ENCODE peak calls at places on chromosomes 11 and 22, in four cellular contexts. W is IMR-90, U is K562, J is H1. M is an unnamed sample.
A peak's percentile ranks its signal among the peaks of the same experiment; 100 is the strongest.

GRCh38 chr22:45903355-45904149 is 73.4 kb downstream of the WNT7B start:
- DNase-seq in U (no peak), J (no peak), W (peak; percentile 69), M (no peak)

GRCh38 chr11:124463990-124464389 is 18.5 kb upstream of the OR8B8 start:
- DNase-seq in J (no peak), U (no peak), W (no peak), M (no peak)

GRCh38 chr11:61384271-61385242 is 7.8 kb upstream of the TMEM216 start:
- DNase-seq in W (peak; percentile 42), J (no peak), U (peak; percentile 43), M (no peak)

GRCh38 chr11:16000065-16000464 is 356.3 kb downstream of the SOX6 start:
- DNase-seq in J (no peak), U (no peak), W (peak; percentile 86), M (no peak)

GRCh38 chr22:22870577-22871398 is 16.8 kb upstream of the IGLL5 start:
- DNase-seq in W (no peak), U (peak; percentile 53), J (no peak), M (no peak)

GRCh38 chr11:110098645-110099044 is 5.5 kb downstream of the ZC3H12C start:
- DNase-seq in W (peak; percentile 13), U (no peak), J (no peak), M (no peak)

GRCh38 chr11:6932150-6932549 is 5.9 kb downstream of the ZNF215 start:
- DNase-seq in J (no peak), U (no peak), W (no peak), M (no peak)

GRCh38 chr11:57240757-57241156 is 3.7 kb upstream of the APLNR start:
- DNase-seq in U (no peak), W (no peak), J (no peak), M (no peak)

GRCh38 chr11:74672956-74673895 is 58.0 kb downstream of the CHRDL2 start:
- DNase-seq in W (peak; percentile 100), J (no peak), U (peak; percentile 32), M (no peak)

GRCh38 chr22:45502215-45503070 is at the start of gene FBLN1:
- DNase-seq in W (no peak), U (peak; percentile 43), J (no peak), M (no peak)

GRCh38 chr11:120137611-120138521 is at the start of gene TRIM29:
- DNase-seq in U (peak; percentile 20), W (no peak), J (no peak), M (no peak)

DNA sequence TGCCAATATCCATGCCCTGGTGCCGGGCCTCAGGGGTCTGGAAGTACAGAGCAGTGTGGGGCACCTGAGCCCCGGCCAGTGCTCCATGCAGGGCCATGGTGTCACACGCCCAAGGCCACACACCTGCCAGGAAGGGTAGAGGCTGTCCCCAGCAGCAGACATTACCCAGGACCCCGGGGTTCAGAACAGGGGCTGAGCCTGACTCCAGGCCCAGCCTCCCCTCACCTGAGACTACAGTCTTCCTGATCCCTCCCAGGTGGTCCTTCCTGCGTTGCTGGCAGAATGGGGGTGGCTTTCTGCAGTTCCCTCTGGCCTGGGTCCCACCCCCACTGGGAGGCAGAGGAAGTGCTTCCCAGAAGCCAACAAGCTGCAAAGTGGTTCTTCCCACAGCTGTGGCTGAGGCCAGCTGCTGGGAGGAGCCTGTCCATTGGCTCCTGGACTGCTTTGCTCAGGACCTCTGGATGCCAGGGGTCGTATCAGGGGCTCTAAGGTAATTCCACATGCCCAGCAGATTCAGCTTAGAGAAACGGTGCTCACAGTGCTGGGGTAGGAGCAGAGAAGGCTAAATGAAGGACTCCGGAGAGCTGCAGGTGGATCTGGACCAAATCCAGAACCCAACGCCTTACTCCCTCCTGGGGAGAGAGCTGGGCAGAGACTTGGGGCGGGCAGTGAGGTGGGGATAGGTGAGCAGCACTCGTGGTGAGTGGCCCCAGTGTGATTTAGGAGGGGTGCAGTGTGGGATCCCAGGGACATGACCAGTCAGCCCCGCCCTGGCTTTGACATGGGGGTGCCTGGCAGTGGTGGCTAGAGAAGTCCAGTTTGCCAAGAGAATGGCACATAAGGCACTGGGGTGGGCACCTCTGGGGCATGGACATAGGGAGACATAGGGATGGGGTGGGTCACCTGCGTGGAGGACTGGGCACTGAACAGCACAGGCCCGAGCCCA is 12.6 kb downstream of the TCIRG1 start:
- DNase-seq in W (no peak), J (no peak), U (no peak), M (no peak)
- TF ChIP-seq CHD1 in W (no peak), J (no peak), U (no peak), M (no peak)

GRCh38 chr11:8913961-8914660 is 3.1 kb downstream of the AKIP1 start:
- DNase-seq in W (peak; percentile 39), J (no peak), U (peak; percentile 32), M (no peak)

GRCh38 chr11:8910662-8911039 is 338 bp upstream of the AKIP1 start:
- DNase-seq in J (no peak), W (no peak), U (no peak), M (no peak)

GRCh38 chr11:8911040-8911823 is at the start of gene AKIP1:
- DNase-seq in J (peak; percentile 94), W (peak; percentile 94), U (peak; percentile 97), M (peak; percentile 65)

GRCh38 chr11:8917157-8917820 is 6.3 kb downstream of the AKIP1 start:
- DNase-seq in U (no peak), W (peak; percentile 93), J (no peak), M (no peak)

GRCh38 chr11:8914661-8915018 is 3.7 kb downstream of the AKIP1 start:
- DNase-seq in J (no peak), U (no peak), W (no peak), M (no peak)
- TF ChIP-seq CHD1 in J (no peak), U (no peak), W (no peak), M (no peak)

GRCh38 chr11:92830382-92831148 is 138.9 kb upstream of the MTNR1B start:
- DNase-seq in W (no peak), J (no peak), U (no peak), M (no peak)
- TF ChIP-seq CHD1 in W (no peak), J (no peak), U (no peak), M (no peak)

DNA sequence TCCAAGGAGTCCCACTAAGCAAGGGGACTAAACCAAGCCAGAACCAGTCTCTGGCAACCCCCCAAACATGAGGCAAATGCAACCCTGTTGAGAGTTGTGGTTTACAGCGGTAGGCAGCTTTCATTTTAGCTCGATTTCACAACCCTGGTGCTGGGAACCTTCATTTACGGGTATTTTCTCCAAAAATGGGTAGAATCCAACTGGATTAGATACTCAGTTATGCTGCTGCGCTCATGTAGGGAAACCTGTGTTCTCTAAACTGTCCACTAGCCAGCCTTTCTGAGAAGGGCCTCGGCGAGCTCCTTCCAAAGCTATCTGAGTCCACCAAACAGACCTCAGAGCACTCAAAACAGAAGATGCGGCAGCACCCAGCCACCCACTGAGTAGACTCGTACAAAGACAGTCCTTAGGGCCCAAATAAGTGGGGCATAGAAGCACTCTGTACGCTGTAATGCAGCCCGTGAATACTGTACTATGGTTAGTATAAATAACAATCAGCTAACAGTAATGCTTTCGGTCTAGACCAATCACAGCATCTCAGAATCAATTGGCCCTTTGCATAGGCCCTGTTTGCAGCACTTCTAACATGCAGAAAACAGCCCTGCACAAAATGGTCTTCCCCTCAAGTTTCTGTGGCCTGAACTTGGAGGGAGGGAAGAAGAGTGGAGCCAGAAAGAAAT is 104.7 kb downstream of the ETS1 start:
- DNase-seq in J (no peak), U (no peak), W (peak; percentile 46), M (no peak)
- TF ChIP-seq CHD1 in J (no peak), U (no peak), W (no peak), M (no peak)

GRCh38 chr22:29216873-29217666 is 11.4 kb downstream of the EMID1 start:
- DNase-seq in J (no peak), W (peak; percentile 78), U (no peak), M (no peak)
- TF ChIP-seq CHD1 in J (no peak), W (no peak), U (no peak), M (no peak)

DNA sequence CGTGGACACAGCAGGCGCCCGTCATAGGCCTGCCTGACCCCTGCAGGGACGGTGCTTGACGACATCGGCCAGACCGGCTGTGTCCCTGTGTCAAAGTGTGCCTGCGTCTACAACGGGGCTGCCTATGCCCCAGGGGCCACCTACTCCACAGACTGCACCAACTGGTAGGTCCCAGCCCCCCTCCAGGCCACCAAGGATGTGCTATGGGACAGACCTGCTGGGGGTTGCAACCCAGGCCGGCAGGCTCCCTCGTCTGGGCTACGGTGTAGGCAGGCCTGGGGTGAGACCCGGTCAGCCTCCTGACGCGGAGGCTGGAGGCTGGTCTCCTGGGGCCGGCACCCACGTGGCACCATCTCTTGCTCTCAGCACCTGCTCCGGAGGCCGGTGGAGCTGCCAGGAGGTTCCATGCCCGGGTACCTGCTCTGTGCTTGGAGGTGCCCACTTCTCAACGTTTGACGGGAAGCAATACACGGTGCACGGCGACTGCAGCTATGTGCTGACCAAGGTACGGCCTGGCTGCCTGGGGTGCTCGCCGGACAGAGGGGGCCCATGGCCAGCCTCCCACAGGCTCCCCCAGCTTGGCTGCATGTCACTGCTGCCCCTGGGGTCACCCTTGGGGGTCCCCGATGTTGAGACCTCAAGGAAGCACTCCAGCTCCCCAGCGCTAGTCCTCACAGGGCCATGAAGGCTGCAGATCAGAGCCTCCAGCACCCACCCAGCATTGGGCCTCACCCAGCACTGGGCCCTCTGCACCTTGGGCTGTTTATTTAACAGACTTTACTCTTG is 7.7 kb downstream of the MUC5AC start:
- DNase-seq in U (no peak), J (no peak), W (no peak), M (no peak)
- TF ChIP-seq CHD1 in U (no peak), J (no peak), W (no peak), M (no peak)

GRCh38 chr11:11440149-11440548 is 87.1 kb upstream of the CSNK2A3 start:
- DNase-seq in J (no peak), U (no peak), W (no peak), M (no peak)
- TF ChIP-seq CHD1 in J (no peak), U (no peak), W (no peak), M (no peak)

DNA sequence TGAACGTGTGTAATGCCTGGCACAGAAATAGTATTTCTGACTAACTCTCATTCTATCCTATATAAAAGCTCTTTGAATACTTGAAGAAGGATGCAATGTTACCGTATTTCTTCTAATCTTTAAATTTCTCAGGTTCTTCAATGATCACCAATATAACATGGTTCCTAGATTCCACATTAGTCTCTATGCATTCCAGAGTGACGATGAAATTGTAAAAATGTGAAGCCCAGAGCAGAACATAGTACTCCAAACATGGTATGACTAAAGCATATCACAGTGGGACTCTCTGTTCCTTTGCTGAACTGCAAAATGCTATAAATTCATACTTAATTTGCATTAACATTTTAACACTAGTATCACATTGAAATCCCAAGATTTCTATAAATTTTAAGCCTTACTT is 877.6 kb upstream of the CHORDC1 start:
- DNase-seq in U (no peak), J (no peak), W (peak; percentile 55), M (no peak)
- TF ChIP-seq CHD1 in U (no peak), J (no peak), W (no peak), M (no peak)

GRCh38 chr22:25673721-25674120 is 68.3 kb upstream of the MYO18B start:
- DNase-seq in U (no peak), W (no peak), J (no peak), M (no peak)
- TF ChIP-seq CHD1 in U (no peak), W (no peak), J (no peak), M (no peak)